ENCODE peak calls at places on chromosomes 7 and 10, in seven cellular contexts. T, O, R, W, L, Z and X are unnamed samples.

GRCh38 chr7:69599211-69599878 is 1.1 kb downstream of the AUTS2 start:
- ATAC-seq in Z (no peak), L (no peak), R (peak; percentile 25), W (no peak), T (no peak), O (peak; percentile 1), X (no peak)

GRCh38 chr10:77266242-77266641 is 371.4 kb downstream of the KCNMA1 start:
- ATAC-seq in O (no peak), W (no peak), T (no peak), L (no peak), Z (no peak), R (no peak), X (no peak)

GRCh38 chr10:17196573-17196972 is 4.9 kb downstream of the TRDMT1 start:
- ATAC-seq in T (peak; percentile 30), L (no peak), W (no peak), Z (no peak), R (no peak), O (no peak), X (no peak)

GRCh38 chr10:11026761-11027160 is 9.1 kb downstream of the CELF2 start:
- ATAC-seq in R (no peak), W (no peak), Z (no peak), O (no peak), T (no peak), L (no peak), X (no peak)

GRCh38 chr10:59393349-59393748 is 31.0 kb upstream of the FAM13C start:
- ATAC-seq in Z (no peak), R (no peak), T (no peak), W (no peak), L (no peak), O (no peak), X (no peak)

GRCh38 chr10:91590142-91590903 is 42.5 kb downstream of the PPP1R3C start:
- ATAC-seq in W (peak; percentile 83), O (no peak), L (peak; percentile 67), R (peak; percentile 35), Z (no peak), T (peak; percentile 40), X (peak; percentile 54)

GRCh38 chr10:44370731-44371248 is 14.1 kb downstream of the CXCL12 start:
- ATAC-seq in O (no peak), T (no peak), L (no peak), R (no peak), Z (peak; percentile 74), W (no peak), X (no peak)

GRCh38 chr7:92259610-92260247 is 14.0 kb downstream of the ANKIB1 start:
- ATAC-seq in Z (peak; percentile 35), L (no peak), O (no peak), R (no peak), T (no peak), W (peak; percentile 71), X (no peak)

GRCh38 chr7:158541330-158542010 is 46.2 kb downstream of the PTPRN2 start:
- ATAC-seq in L (no peak), R (no peak), O (no peak), Z (no peak), W (no peak), T (peak; percentile 71), X (no peak)

GRCh38 chr7:35604595-35604994 is 90.3 kb downstream of the HERPUD2 start:
- ATAC-seq in W (no peak), T (no peak), O (no peak), L (no peak), Z (no peak), R (no peak), X (no peak)

GRCh38 chr7:20030417-20030816 is 186.8 kb downstream of the MACC1 start:
- ATAC-seq in W (no peak), Z (peak; percentile 32), O (peak; percentile 94), L (no peak), R (no peak), T (no peak), X (no peak)

GRCh38 chr10:26540601-26541000 is 102.5 kb downstream of the APBB1IP start:
- ATAC-seq in T (no peak), Z (no peak), W (no peak), O (peak; percentile 68), R (no peak), L (no peak), X (no peak)

GRCh38 chr10:121449457-121450045 is 148.7 kb downstream of the FGFR2 start:
- ATAC-seq in Z (no peak), T (no peak), W (no peak), L (no peak), O (peak; percentile 59), R (no peak), X (no peak)

GRCh38 chr10:75683158-75683557 is 251.7 kb downstream of the LRMDA start:
- ATAC-seq in Z (no peak), O (no peak), R (no peak), L (no peak), T (no peak), W (no peak), X (no peak)

GRCh38 chr7:100540073-100540723 is 1.2 kb downstream of the AGFG2 start:
- ATAC-seq in Z (no peak), R (peak; percentile 55), O (no peak), T (no peak), W (no peak), L (no peak), X (no peak)

GRCh38 chr10:91975438-91975837 is 51.9 kb downstream of the BTAF1 start:
- ATAC-seq in T (no peak), W (no peak), R (no peak), L (no peak), Z (no peak), O (no peak), X (no peak)

GRCh38 chr7:155961241-155962190 is 149.3 kb upstream of the SHH start:
- ATAC-seq in R (peak; percentile 79), T (no peak), Z (peak; percentile 48), O (no peak), W (peak; percentile 69), L (peak; percentile 21), X (no peak)

GRCh38 chr7:12741951-12742575 is 54.6 kb downstream of the ARL4A start:
- ATAC-seq in W (no peak), O (no peak), L (no peak), Z (no peak), T (peak; percentile 35), R (no peak), X (no peak)

GRCh38 chr7:50699143-50699542 is 83.6 kb downstream of the GRB10 start:
- ATAC-seq in R (no peak), O (no peak), Z (no peak), T (no peak), L (no peak), W (no peak), X (no peak)

GRCh38 chr10:86569335-86569734 is 47.7 kb upstream of the WAPL start:
- ATAC-seq in L (no peak), Z (no peak), O (no peak), W (no peak), T (no peak), R (no peak), X (no peak)

DNA sequence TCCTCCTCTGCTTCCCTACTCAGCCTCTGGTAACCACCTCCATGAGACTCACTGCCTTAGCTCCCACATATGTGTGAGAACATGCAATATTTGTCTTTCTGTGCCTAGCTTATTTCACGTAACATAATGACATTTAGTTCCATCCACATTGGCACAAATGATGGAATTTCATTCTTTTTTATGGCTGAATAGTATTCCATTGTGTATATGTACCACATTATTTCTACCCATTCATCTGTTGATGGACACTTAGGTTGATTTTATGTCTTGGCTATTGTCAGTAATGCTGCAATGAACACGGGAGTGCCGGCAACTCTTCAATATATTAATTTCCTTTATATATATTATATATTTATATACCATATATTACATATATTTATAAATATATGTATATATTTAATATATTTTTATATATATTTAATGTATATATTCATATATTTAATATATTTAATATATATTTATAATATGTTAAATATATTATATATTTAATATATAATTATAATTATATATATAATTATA is 1046.9 kb downstream of the DNAJB9 start:
- ATAC-seq in R (no peak), W (no peak), T (no peak), O (no peak), L (no peak), Z (no peak), X (no peak)
- TF ChIP-seq POLR2AphosphoS5 in R (no peak), W (no peak), T (no peak), O (no peak), L (no peak), Z (no peak), X (no peak)

GRCh38 chr7:6162331-6162620 is 110.1 kb downstream of the CYTH3 start:
- ATAC-seq in Z (no peak), L (no peak), O (no peak), W (no peak), T (peak; percentile 9), R (no peak), X (peak; percentile 49)
- H3K36me3 ChIP-seq in Z (peaks cover 9% of the 10 kb centered on the region), L (peaks cover 75% of the 10 kb centered on the region), O (peaks cover 3% of the 10 kb centered on the region), W (peaks cover 12% of the 10 kb centered on the region), T (peaks cover 74% of the 10 kb centered on the region), R (peaks cover 20% of the 10 kb centered on the region), X (no peaks in the 10 kb centered on the region)

DNA sequence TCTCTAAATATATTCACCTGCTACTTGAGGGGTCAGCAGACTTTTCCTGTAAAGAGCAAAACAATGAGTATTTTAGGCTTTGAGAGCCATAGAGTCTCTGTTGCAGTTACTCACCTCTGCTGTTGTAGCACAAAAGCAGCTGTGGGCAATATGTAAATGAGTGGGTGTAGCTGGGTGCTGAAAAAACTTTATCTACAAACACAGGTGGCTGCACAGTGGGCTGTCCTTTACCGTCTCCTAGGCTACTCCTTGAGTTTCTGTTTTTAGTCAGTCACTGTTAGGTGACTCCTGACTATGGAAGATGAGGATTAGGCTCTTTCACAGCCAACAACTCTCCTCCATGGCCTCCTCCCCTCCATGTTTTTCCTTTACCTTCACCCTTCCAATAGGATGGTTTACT is 286.1 kb upstream of the C7orf33 start:
- ATAC-seq in W (no peak), T (peak; percentile 99), Z (no peak), R (no peak), L (no peak), O (no peak), X (no peak)
- TF ChIP-seq POLR2AphosphoS5 in W (no peak), T (no peak), Z (no peak), R (no peak), L (no peak), O (no peak), X (no peak)

GRCh38 chr7:140463111-140463510 is 16.2 kb downstream of the MKRN1 start:
- ATAC-seq in R (no peak), O (peak; percentile 23), W (no peak), L (no peak), Z (no peak), T (no peak), X (no peak)
- H3K36me3 ChIP-seq in R (peaks cover 62% of the 10 kb centered on the region), O (peaks cover 16% of the 10 kb centered on the region), W (peaks cover 12% of the 10 kb centered on the region), L (peaks cover 89% of the 10 kb centered on the region), Z (peaks cover 5% of the 10 kb centered on the region), T (peaks cover 82% of the 10 kb centered on the region), X (peaks cover 92% of the 10 kb centered on the region)